ENCODE peak calls at places on chromosomes 16 and 17, in five cellular contexts. One of them, this sample, is unnamed.

GRCh38 chr16:49855280-49855821 is 561 bp downstream of the ZNF423 start:
- DNase-seq in NB4: peak; percentile 85
- DNase-seq in K562: peak; percentile 71
- DNase-seq in WTC11: peak; percentile 88
- DNase-seq in A549: peak; percentile 69
- DNase-seq in this sample: peak; percentile 73

GRCh38 chr16:19113577-19114358 is at the start of gene ITPRIPL2:
- DNase-seq in A549: peak; percentile 93
- DNase-seq in NB4: peak; percentile 61
- DNase-seq in WTC11: peak; percentile 58
- DNase-seq in K562: peak; percentile 66
- DNase-seq in this sample: peak; percentile 83

GRCh38 chr17:77248216-77249054 is 107.7 kb downstream of the SEC14L1 start:
- DNase-seq in NB4: no peak
- DNase-seq in K562: no peak
- DNase-seq in A549: no peak
- DNase-seq in WTC11: no peak
- DNase-seq in this sample: no peak

GRCh38 chr17:66416207-66416940 is 114.0 kb downstream of the PRKCA start:
- DNase-seq in K562: no peak
- DNase-seq in WTC11: no peak
- DNase-seq in NB4: no peak
- DNase-seq in A549: no peak
- DNase-seq in this sample: no peak

GRCh38 chr17:39270923-39271322 is 45.2 kb upstream of the STAC2 start:
- DNase-seq in NB4: peak; percentile 72
- DNase-seq in A549: peak; percentile 48
- DNase-seq in K562: peak; percentile 61
- DNase-seq in WTC11: no peak
- DNase-seq in this sample: peak; percentile 39

GRCh38 chr16:75931043-75931442 is 204.8 kb upstream of the CPHXL start:
- DNase-seq in K562: no peak
- DNase-seq in WTC11: no peak
- DNase-seq in NB4: no peak
- DNase-seq in A549: no peak
- DNase-seq in this sample: no peak

GRCh38 chr16:62711797-62712196 is 675.6 kb upstream of the CDH8 start:
- DNase-seq in WTC11: peak; percentile 35
- DNase-seq in NB4: peak; percentile 12
- DNase-seq in A549: no peak
- DNase-seq in K562: no peak
- DNase-seq in this sample: no peak

GRCh38 chr16:31333686-31334649 is 21.0 kb upstream of the ITGAX start:
- DNase-seq in A549: peak; percentile 73
- DNase-seq in K562: peak; percentile 62
- DNase-seq in NB4: peak; percentile 68
- DNase-seq in WTC11: peak; percentile 54
- DNase-seq in this sample: no peak

GRCh38 chr17:48198950-48199541 is 91.5 kb downstream of the SNX11 start:
- DNase-seq in NB4: no peak
- DNase-seq in A549: no peak
- DNase-seq in K562: no peak
- DNase-seq in WTC11: no peak
- DNase-seq in this sample: no peak

GRCh38 chr16:787261-787966 is 767 bp downstream of the RPUSD1 start:
- DNase-seq in K562: peak; percentile 39
- DNase-seq in A549: no peak
- DNase-seq in NB4: no peak
- DNase-seq in WTC11: no peak
- DNase-seq in this sample: peak; percentile 7

GRCh38 chr17:61809816-61810392 is 53.4 kb downstream of the BRIP1 start:
- DNase-seq in WTC11: no peak
- DNase-seq in K562: no peak
- DNase-seq in NB4: peak; percentile 56
- DNase-seq in A549: no peak
- DNase-seq in this sample: no peak

GRCh38 chr17:6096201-6097004 is 26.2 kb downstream of the WSCD1 start:
- DNase-seq in NB4: no peak
- DNase-seq in A549: no peak
- DNase-seq in WTC11: no peak
- DNase-seq in K562: no peak
- DNase-seq in this sample: no peak

GRCh38 chr17:30336369-30337171 is 2.7 kb upstream of the TMIGD1 start:
- DNase-seq in A549: peak; percentile 88
- DNase-seq in K562: peak; percentile 84
- DNase-seq in NB4: peak; percentile 80
- DNase-seq in WTC11: peak; percentile 62
- DNase-seq in this sample: peak; percentile 64

GRCh38 chr16:90046122-90046970 is 27.1 kb upstream of the DBNDD1 start:
- DNase-seq in K562: no peak
- DNase-seq in WTC11: peak; percentile 87
- DNase-seq in A549: no peak
- DNase-seq in NB4: no peak
- DNase-seq in this sample: no peak

GRCh38 chr17:48429156-48429555 is 858 bp downstream of the SKAP1 start:
- DNase-seq in K562: no peak
- DNase-seq in A549: no peak
- DNase-seq in NB4: no peak
- DNase-seq in WTC11: no peak
- DNase-seq in this sample: no peak

DNA sequence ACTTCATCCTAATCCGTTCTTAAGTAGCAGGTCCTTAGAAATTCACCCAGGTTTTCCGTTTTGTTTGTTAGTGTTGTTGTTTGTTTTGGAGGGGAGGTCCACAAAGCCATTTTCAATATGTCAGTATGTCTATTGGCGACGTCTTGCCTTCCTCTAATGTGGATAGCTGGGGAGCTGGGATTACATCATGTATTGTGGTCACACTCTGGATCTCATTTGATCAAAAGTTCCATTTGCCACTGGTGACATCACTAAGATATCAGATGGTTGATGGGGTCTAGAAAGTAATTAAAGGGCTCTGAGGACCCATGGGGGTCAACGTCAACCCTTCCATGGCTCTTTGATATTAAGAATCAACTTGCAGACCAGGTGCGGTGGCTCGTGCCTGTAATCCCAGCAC is 2.7 kb upstream of the EPN3 start:
- DNase-seq in A549: no peak
- DNase-seq in K562: no peak
- DNase-seq in NB4: no peak
- DNase-seq in WTC11: no peak
- DNase-seq in this sample: no peak
- TF ChIP-seq MAX in A549: no peak
- TF ChIP-seq MAX in K562: no peak
- TF ChIP-seq MAX in NB4: no peak
- TF ChIP-seq MAX in WTC11: no peak
- TF ChIP-seq MAX in this sample: no peak

GRCh38 chr17:32518856-32519768 is 32.3 kb downstream of the CDK5R1 start:
- DNase-seq in WTC11: peak; percentile 86
- DNase-seq in A549: no peak
- DNase-seq in K562: no peak
- DNase-seq in NB4: peak; percentile 71
- DNase-seq in this sample: peak; percentile 49
- TF ChIP-seq MAX in WTC11: peak; percentile 79
- TF ChIP-seq MAX in A549: no peak
- TF ChIP-seq MAX in K562: no peak
- TF ChIP-seq MAX in NB4: no peak
- TF ChIP-seq MAX in this sample: no peak

GRCh38 chr16:55039931-55040330 is 109.3 kb downstream of the IRX5 start:
- DNase-seq in A549: no peak
- DNase-seq in NB4: no peak
- DNase-seq in K562: no peak
- DNase-seq in WTC11: no peak
- DNase-seq in this sample: no peak
- TF ChIP-seq MAX in A549: no peak
- TF ChIP-seq MAX in NB4: no peak
- TF ChIP-seq MAX in K562: no peak
- TF ChIP-seq MAX in WTC11: no peak
- TF ChIP-seq MAX in this sample: no peak

DNA sequence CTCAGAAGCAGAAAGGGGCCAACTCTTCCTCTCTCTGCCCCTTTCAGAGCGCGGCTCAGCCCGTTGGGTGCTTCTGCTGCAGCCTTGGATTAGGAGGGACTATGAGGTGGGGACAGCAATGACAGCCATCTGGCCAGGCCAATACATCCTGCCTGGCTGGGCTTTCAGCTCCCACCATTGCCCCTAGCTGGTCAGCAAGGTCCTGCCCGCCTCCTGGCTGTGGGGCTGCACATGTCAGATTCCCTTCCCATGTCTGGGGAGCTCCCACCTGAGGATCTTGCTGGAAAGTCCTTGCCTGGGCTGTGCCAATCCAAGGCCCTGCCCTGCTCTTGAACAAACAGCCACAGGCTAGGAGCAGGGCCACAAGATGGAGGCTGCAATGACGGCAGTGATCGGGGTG is 8.3 kb downstream of the TRIM65 start:
- DNase-seq in WTC11: no peak
- DNase-seq in K562: no peak
- DNase-seq in NB4: no peak
- DNase-seq in A549: no peak
- DNase-seq in this sample: no peak
- TF ChIP-seq MAX in WTC11: no peak
- TF ChIP-seq MAX in K562: no peak
- TF ChIP-seq MAX in NB4: no peak
- TF ChIP-seq MAX in A549: no peak
- TF ChIP-seq MAX in this sample: no peak

DNA sequence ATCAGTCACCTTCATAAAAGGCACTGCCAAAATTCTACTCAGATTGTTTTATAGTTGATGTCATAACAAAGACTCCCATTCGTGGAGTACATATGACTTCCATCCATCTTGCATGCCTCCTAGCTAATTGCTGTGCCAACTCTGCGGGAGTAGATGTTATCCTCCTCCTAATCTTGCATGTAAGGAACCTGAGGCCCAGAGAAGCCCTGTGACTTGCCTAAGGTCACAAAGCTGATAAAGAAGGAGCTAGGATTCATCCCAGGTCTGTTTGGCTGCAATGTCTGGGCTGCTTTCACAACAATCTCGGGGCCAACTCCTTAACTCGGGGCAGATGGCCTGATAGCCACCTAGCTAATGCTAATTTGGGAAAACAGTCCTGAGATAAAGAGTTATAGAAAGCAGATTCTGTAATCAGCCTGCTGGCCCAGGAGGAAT is 87.3 kb downstream of the YPEL2 start:
- DNase-seq in NB4: no peak
- DNase-seq in WTC11: no peak
- DNase-seq in K562: no peak
- DNase-seq in A549: no peak
- DNase-seq in this sample: no peak
- TF ChIP-seq MAX in NB4: no peak
- TF ChIP-seq MAX in WTC11: no peak
- TF ChIP-seq MAX in K562: no peak
- TF ChIP-seq MAX in A549: no peak
- TF ChIP-seq MAX in this sample: no peak

DNA sequence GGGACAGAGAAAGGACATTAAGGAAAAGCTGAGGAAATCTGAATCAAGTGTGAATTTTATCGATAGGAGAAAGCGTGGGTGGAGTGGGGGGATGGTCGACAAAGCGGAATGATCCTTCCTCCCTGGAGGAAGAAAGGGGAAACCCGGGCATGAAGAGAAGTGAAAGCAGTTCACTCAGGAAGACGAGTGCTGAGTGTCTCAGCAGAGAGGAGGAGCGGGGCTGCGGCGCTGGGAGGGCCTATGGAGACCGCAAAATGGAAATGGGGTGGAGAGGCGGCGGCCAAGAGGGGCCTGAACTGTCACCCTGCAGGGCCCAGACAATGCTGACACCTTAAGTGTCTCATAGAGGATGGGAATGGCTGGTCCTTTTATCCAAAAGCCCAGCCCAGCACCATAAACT is 8.7 kb downstream of the ZDHHC7 start:
- DNase-seq in A549: no peak
- DNase-seq in NB4: no peak
- DNase-seq in WTC11: no peak
- DNase-seq in K562: no peak
- DNase-seq in this sample: no peak
- TF ChIP-seq MAX in A549: no peak
- TF ChIP-seq MAX in NB4: no peak
- TF ChIP-seq MAX in WTC11: no peak
- TF ChIP-seq MAX in K562: no peak
- TF ChIP-seq MAX in this sample: no peak